ENCODE peak calls at places on chromosomes 5 and 9, in ten cellular contexts. U, H, P, R, V, S, D, L, J and T are unnamed samples.
A peak's percentile ranks its signal among the peaks of the same experiment; 100 is the strongest.

GRCh38 chr5:123097871-123098735 is 9.1 kb downstream of the PRDM6 start:
- DNase-seq in U (no peak), H (no peak), P (no peak), R (no peak), V (no peak), S (no peak), D (no peak), L (no peak), J (no peak), T (no peak)

GRCh38 chr9:129098328-129098727 is 12.3 kb downstream of the CRAT start:
- DNase-seq in U (no peak), H (no peak), P (no peak), R (no peak), V (no peak), S (no peak), D (no peak), L (no peak), J (no peak), T (no peak)

GRCh38 chr9:137367506-137368430 is 55.2 kb downstream of the EXD3 start:
- DNase-seq in U (no peak), H (no peak), P (no peak), R (no peak), V (no peak), S (no peak), D (no peak), L (no peak), J (no peak), T (no peak)

GRCh38 chr5:107869459-107870115 is 198.8 kb upstream of the EFNA5 start:
- DNase-seq in U (no peak), H (peak; percentile 31), P (peak; percentile 82), R (no peak), V (no peak), S (no peak), D (peak; percentile 68), L (no peak), J (no peak), T (no peak)

GRCh38 chr5:74262810-74263209 is 377.7 kb downstream of the ENC1 start:
- DNase-seq in U (no peak), H (no peak), P (peak; percentile 72), R (no peak), V (no peak), S (no peak), D (no peak), L (no peak), J (no peak), T (no peak)

GRCh38 chr5:145787507-145787906 is 47.6 kb downstream of the PRELID2 start:
- DNase-seq in U (no peak), H (no peak), P (no peak), R (no peak), V (no peak), S (no peak), D (no peak), L (no peak), J (no peak), T (no peak)

GRCh38 chr5:10555134-10555733 is 8.6 kb upstream of the ANKRD33B start:
- DNase-seq in U (no peak), H (peak; percentile 98), P (peak; percentile 78), R (no peak), V (no peak), S (no peak), D (peak; percentile 96), L (no peak), J (no peak), T (peak; percentile 66)

GRCh38 chr5:29218138-29218537 is 1975.3 kb upstream of the CDH6 start:
- DNase-seq in U (no peak), H (no peak), P (no peak), R (no peak), V (no peak), S (no peak), D (peak; percentile 1), L (no peak), J (no peak), T (peak; percentile 38)

GRCh38 chr9:130352586-130353285 is 87.2 kb downstream of the HMCN2 start:
- DNase-seq in U (no peak), H (peak; percentile 29), P (no peak), R (no peak), V (no peak), S (no peak), D (no peak), L (no peak), J (no peak), T (no peak)

GRCh38 chr9:116700279-116700678 is 13.2 kb downstream of the TRIM32 start:
- DNase-seq in U (no peak), H (no peak), P (no peak), R (no peak), V (no peak), S (no peak), D (no peak), L (no peak), J (no peak), T (no peak)

GRCh38 chr5:10987881-10988504 is 227.0 kb upstream of the DAP start:
- DNase-seq in U (peak; percentile 62), H (peak; percentile 17), P (peak; percentile 18), R (peak; percentile 31), V (peak; percentile 43), S (peak; percentile 24), D (peak; percentile 3), L (peak; percentile 55), J (peak; percentile 85), T (peak; percentile 53)

GRCh38 chr9:130522233-130522808 is 57.1 kb upstream of the FUBP3 start:
- DNase-seq in U (no peak), H (no peak), P (peak; percentile 67), R (no peak), V (no peak), S (no peak), D (no peak), L (no peak), J (no peak), T (no peak)

GRCh38 chr9:91898451-91899433 is 51.3 kb downstream of the ROR2 start:
- DNase-seq in U (peak; percentile 37), H (no peak), P (no peak), R (no peak), V (no peak), S (no peak), D (no peak), L (no peak), J (no peak), T (peak; percentile 66)

GRCh38 chr5:58040851-58041250 is 419.0 kb downstream of the PLK2 start:
- DNase-seq in U (no peak), H (peak; percentile 9), P (no peak), R (no peak), V (no peak), S (no peak), D (no peak), L (no peak), J (no peak), T (no peak)

GRCh38 chr5:34751807-34752736 is 86.9 kb upstream of the TTC23L start:
- DNase-seq in U (peak; percentile 21), H (no peak), P (no peak), R (no peak), V (peak; percentile 61), S (no peak), D (no peak), L (no peak), J (no peak), T (peak; percentile 22)